ENCODE peak calls at places on chromosomes 16 and 17, in nine cellular contexts. M, J, B, I, U, Z, A, K and P are unnamed samples.

GRCh38 chr16:24036614-24037013 is 200.8 kb downstream of the PRKCB start:
- DNase-seq in M (peak), J (peak), B (no peak), I (no peak), U (peak), Z (no peak), A (no peak), K (peak), P (peak)

GRCh38 chr17:60372790-60373483 is 19.0 kb downstream of the USP32 start:
- DNase-seq in M (no peak), J (peak), B (no peak), I (peak), U (no peak), Z (no peak), A (no peak), K (no peak), P (no peak)

GRCh38 chr17:81676906-81677305 is 6.7 kb downstream of the ARL16 start:
- DNase-seq in M (no peak), J (peak), B (no peak), I (no peak), U (no peak), Z (no peak), A (no peak), K (no peak), P (no peak)

GRCh38 chr17:80766290-80766689 is 221.7 kb downstream of the RPTOR start:
- DNase-seq in M (no peak), J (peak), B (no peak), I (no peak), U (no peak), Z (no peak), A (no peak), K (no peak), P (no peak)

GRCh38 chr16:24328835-24329418 is 72.8 kb downstream of the CACNG3 start:
- DNase-seq in M (no peak), J (no peak), B (no peak), I (no peak), U (no peak), Z (no peak), A (no peak), K (no peak), P (no peak)

GRCh38 chr17:7235693-7236665 is 1.7 kb upstream of the DVL2 start:
- DNase-seq in M (peak), J (no peak), B (no peak), I (no peak), U (no peak), Z (no peak), A (no peak), K (no peak), P (no peak)

GRCh38 chr17:81526662-81527571 is 1.3 kb upstream of the FSCN2 start:
- DNase-seq in M (no peak), J (no peak), B (no peak), I (no peak), U (no peak), Z (peak), A (no peak), K (no peak), P (no peak)

GRCh38 chr17:1573932-1574696 is 11.5 kb upstream of the PITPNA start:
- DNase-seq in M (peak), J (peak), B (no peak), I (no peak), U (peak), Z (peak), A (peak), K (peak), P (peak)

GRCh38 chr17:1905190-1905919 is 75.5 kb downstream of the RPA1 start:
- DNase-seq in M (no peak), J (no peak), B (no peak), I (no peak), U (no peak), Z (no peak), A (peak), K (no peak), P (no peak)

GRCh38 chr17:9240659-9241370 is 219.5 kb downstream of the NTN1 start:
- DNase-seq in M (peak), J (peak), B (no peak), I (peak), U (peak), Z (no peak), A (peak), K (no peak), P (no peak)

GRCh38 chr17:17300624-17301568 is 2.3 kb upstream of the NT5M start:
- DNase-seq in M (no peak), J (peak), B (no peak), I (no peak), U (no peak), Z (peak), A (peak), K (peak), P (peak)

GRCh38 chr17:49913226-49914095 is 55.5 kb upstream of the DLX4 start:
- DNase-seq in M (peak), J (peak), B (no peak), I (no peak), U (no peak), Z (no peak), A (no peak), K (no peak), P (no peak)

GRCh38 chr17:17125136-17126084 is 80.7 kb downstream of the PLD6 start:
- DNase-seq in M (no peak), J (no peak), B (no peak), I (no peak), U (no peak), Z (peak), A (no peak), K (peak), P (no peak)

GRCh38 chr17:11240041-11240801 is 792 bp upstream of the SHISA6 start:
- DNase-seq in M (no peak), J (peak), B (no peak), I (no peak), U (no peak), Z (no peak), A (no peak), K (no peak), P (no peak)

GRCh38 chr17:72719582-72720493 is 372.6 kb downstream of the SLC39A11 start:
- DNase-seq in M (no peak), J (no peak), B (no peak), I (no peak), U (no peak), Z (peak), A (no peak), K (peak), P (no peak)

GRCh38 chr17:73784015-73784603 is 139.9 kb upstream of the SDK2 start:
- DNase-seq in M (no peak), J (peak), B (no peak), I (no peak), U (no peak), Z (no peak), A (no peak), K (no peak), P (no peak)

GRCh38 chr17:73782231-73782630 is 138.0 kb upstream of the SDK2 start:
- DNase-seq in M (no peak), J (no peak), B (no peak), I (no peak), U (no peak), Z (no peak), A (no peak), K (no peak), P (no peak)

GRCh38 chr17:73785466-73785865 is 141.2 kb upstream of the SDK2 start:
- DNase-seq in M (no peak), J (no peak), B (no peak), I (no peak), U (no peak), Z (no peak), A (no peak), K (no peak), P (no peak)

GRCh38 chr17:73783382-73783766 is 139.1 kb upstream of the SDK2 start:
- DNase-seq in M (no peak), J (no peak), B (no peak), I (no peak), U (no peak), Z (no peak), A (no peak), K (no peak), P (no peak)

GRCh38 chr17:73782641-73783381 is 138.6 kb upstream of the SDK2 start:
- DNase-seq in M (peak), J (peak), B (no peak), I (no peak), U (no peak), Z (no peak), A (no peak), K (peak), P (no peak)
- TF ChIP-seq CTCF in M (peak), J (peak), B (no peak), I (no peak), U (no peak), Z (no peak), A (no peak), K (no peak), P (no peak)

DNA sequence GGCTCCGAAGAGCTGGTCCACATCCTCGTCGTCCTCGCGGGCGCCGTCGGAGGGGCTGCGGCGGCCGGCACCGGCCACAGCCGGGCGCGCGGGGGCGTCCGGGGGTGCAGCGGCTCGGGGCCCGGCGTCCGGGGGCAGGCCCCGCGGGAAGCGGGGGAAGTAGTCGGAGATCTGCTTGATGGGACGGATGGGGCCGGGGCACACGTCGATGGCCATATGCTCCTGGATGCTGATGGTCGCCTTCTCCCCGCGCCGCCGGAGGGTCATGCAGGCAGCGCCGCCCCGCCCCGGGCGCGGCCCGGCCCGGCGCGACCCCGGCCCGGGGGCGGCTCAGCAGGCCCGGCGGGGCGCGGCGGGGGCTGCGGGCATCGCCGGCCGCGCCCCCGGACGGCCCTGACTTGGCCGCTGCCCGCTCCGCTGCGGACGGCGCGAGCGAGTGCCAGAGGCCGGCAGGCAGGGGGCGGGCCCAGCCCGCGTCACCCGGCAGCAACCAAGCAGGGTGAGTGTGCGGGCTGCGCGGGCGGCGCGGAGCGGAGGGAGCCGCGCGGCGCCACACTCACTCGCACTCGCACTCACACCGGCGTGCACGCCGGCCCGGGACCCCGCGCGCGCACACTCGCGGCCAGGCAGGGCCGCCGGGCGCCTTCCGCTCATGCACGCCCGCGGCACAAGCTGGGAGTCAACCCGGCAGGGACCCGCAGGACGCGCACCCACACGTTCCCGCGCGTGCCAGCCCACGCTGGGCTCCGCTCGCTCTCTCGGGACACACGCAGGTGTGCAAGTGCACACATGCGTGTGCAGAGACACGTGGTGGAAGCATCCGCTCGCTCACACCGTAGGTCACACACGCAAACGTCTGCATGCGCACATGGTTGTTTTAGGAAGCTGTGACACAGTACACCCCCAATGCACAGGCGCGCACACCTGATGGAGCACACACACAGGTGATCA is at the start of gene DOC2B:
- DNase-seq in M (no peak), J (peak), B (no peak), I (no peak), U (no peak), Z (peak), A (no peak), K (peak), P (no peak)
- TF ChIP-seq CTCF in M (no peak), J (no peak), B (no peak), I (no peak), U (no peak), Z (no peak), A (no peak), K (no peak), P (no peak)

GRCh38 chr16:85832578-85833539 is 33.4 kb downstream of the COX4I1 start:
- DNase-seq in M (no peak), J (no peak), B (no peak), I (no peak), U (no peak), Z (no peak), A (no peak), K (no peak), P (peak)
- TF ChIP-seq CTCF in M (no peak), J (no peak), B (no peak), I (no peak), U (no peak), Z (no peak), A (no peak), K (no peak), P (peak)

GRCh38 chr17:66975614-66976378 is 11.3 kb downstream of the CACNG4 start:
- DNase-seq in M (peak), J (peak), B (no peak), I (no peak), U (no peak), Z (no peak), A (no peak), K (peak), P (peak)
- TF ChIP-seq CTCF in M (peak), J (peak), B (no peak), I (no peak), U (no peak), Z (no peak), A (no peak), K (no peak), P (no peak)

DNA sequence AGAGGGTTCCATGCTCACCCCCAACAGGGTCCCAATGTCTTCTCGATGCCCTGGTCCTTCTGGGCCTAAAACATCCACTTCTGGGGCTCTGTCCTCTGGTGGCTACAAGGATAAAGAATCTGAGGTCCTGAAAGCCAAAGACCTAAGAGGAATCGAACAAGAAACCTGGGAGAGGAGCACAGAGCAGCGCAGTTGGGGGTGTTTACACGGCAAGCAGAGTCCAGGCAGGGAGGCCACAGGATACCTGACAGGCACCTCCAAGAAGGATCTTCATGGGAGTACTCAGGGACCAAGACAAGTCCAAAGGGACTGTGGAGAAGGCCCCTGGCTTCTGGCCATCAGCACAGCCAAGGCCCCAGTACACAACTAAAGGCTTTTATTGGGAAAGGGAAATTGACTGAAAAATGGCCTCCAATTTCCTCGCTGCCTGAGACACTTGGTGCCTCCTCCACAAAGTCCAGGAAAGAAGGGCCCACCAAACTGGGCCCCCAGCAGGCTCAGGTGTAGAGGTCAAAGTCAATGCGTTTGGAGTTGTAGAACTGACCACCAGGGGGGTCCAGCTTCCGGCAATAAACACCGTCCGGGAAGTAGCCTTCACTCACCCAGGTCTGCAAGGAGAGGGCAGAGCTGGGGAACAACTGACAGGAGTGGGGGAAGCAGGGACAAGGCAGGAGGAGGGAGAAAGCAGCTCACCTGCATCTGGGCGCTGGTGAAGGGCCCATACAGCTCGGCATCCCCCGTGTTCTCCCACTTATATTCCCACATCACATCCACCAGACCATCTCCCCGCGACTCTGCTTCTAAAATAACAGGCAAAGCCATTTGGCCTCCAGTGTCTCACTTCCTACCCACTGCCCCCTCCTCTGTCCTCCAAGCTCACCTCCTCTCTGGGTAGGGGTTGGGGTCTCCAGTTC is 2.4 kb downstream of the CD2BP2 start:
- DNase-seq in M (no peak), J (peak), B (no peak), I (no peak), U (no peak), Z (no peak), A (peak), K (no peak), P (no peak)
- TF ChIP-seq CTCF in M (peak), J (peak), B (no peak), I (peak), U (no peak), Z (no peak), A (no peak), K (no peak), P (no peak)